ENCODE peak calls at places on chromosomes 13 and 19, in ten cellular contexts. P, Y, A, C, K, S, I, D, L and J are unnamed samples.

GRCh38 chr19:54725321-54725720 is 1.1 kb downstream of the KIR3DL3 start:
- DNase-seq in P (no peak), Y (no peak), A (no peak), C (no peak), K (no peak), S (no peak), I (no peak), D (no peak), L (no peak), J (no peak)

GRCh38 chr19:32421589-32422361 is 16.2 kb downstream of the DPY19L3 start:
- DNase-seq in P (no peak), Y (peak), A (no peak), C (no peak), K (no peak), S (no peak), I (no peak), D (no peak), L (no peak), J (no peak)

GRCh38 chr19:44585371-44586141 is 27.8 kb upstream of the IGSF23 start:
- DNase-seq in P (no peak), Y (peak), A (peak), C (no peak), K (no peak), S (no peak), I (no peak), D (no peak), L (no peak), J (peak)

GRCh38 chr19:36821758-36822157 is 16.4 kb downstream of the ZNF790 start:
- DNase-seq in P (no peak), Y (no peak), A (no peak), C (no peak), K (no peak), S (no peak), I (no peak), D (no peak), L (no peak), J (no peak)

GRCh38 chr19:17779281-17779930 is 15.5 kb upstream of the B3GNT3 start:
- DNase-seq in P (peak), Y (peak), A (peak), C (peak), K (no peak), S (no peak), I (peak), D (no peak), L (peak), J (no peak)

GRCh38 chr13:24284876-24285275 is 24.5 kb upstream of the C1QTNF9 start:
- DNase-seq in P (no peak), Y (no peak), A (peak), C (no peak), K (no peak), S (no peak), I (no peak), D (no peak), L (no peak), J (no peak)

GRCh38 chr13:113040597-113041292 is 64.8 kb upstream of the F7 start:
- DNase-seq in P (no peak), Y (no peak), A (no peak), C (no peak), K (no peak), S (no peak), I (no peak), D (no peak), L (peak), J (no peak)

GRCh38 chr13:110610955-110611595 is 4.3 kb upstream of the NAXD start:
- DNase-seq in P (no peak), Y (no peak), A (peak), C (no peak), K (no peak), S (no peak), I (no peak), D (no peak), L (no peak), J (peak)

GRCh38 chr19:676343-677105 is at the start of gene FSTL3:
- DNase-seq in P (no peak), Y (peak), A (peak), C (no peak), K (no peak), S (no peak), I (no peak), D (no peak), L (no peak), J (peak)

GRCh38 chr13:37443538-37443937 is 155.0 kb downstream of the POSTN start:
- DNase-seq in P (no peak), Y (peak), A (peak), C (no peak), K (no peak), S (no peak), I (no peak), D (no peak), L (no peak), J (peak)

GRCh38 chr19:39915848-39916215 is 18.6 kb downstream of the FCGBP start:
- DNase-seq in P (no peak), Y (no peak), A (no peak), C (no peak), K (no peak), S (no peak), I (no peak), D (no peak), L (no peak), J (no peak)

GRCh38 chr19:46574533-46574932 is 26.6 kb upstream of the CALM3 start:
- DNase-seq in P (peak), Y (no peak), A (peak), C (no peak), K (no peak), S (no peak), I (no peak), D (no peak), L (no peak), J (no peak)

GRCh38 chr13:95275322-95276118 is 25.7 kb downstream of the ABCC4 start:
- DNase-seq in P (no peak), Y (peak), A (peak), C (no peak), K (no peak), S (no peak), I (no peak), D (no peak), L (no peak), J (no peak)

GRCh38 chr19:43439183-43440063 is 24.7 kb downstream of the TEX101 start:
- DNase-seq in P (no peak), Y (peak), A (peak), C (peak), K (no peak), S (no peak), I (no peak), D (peak), L (no peak), J (peak)

GRCh38 chr13:19067767-19068166 is 113.9 kb downstream of the TUBA3C start:
- DNase-seq in P (no peak), Y (no peak), A (no peak), C (no peak), K (no peak), S (no peak), I (no peak), D (no peak), L (no peak), J (no peak)

GRCh38 chr19:5891938-5892771 is 11.4 kb downstream of the NDUFA11 start:
- DNase-seq in P (no peak), Y (peak), A (peak), C (no peak), K (no peak), S (no peak), I (peak), D (no peak), L (peak), J (no peak)

GRCh38 chr19:41886761-41887710 is 4.1 kb downstream of the ARHGEF1 start:
- DNase-seq in P (no peak), Y (no peak), A (no peak), C (no peak), K (no peak), S (no peak), I (no peak), D (peak), L (no peak), J (peak)

GRCh38 chr19:44615529-44616247 is 2.3 kb downstream of the IGSF23 start:
- DNase-seq in P (no peak), Y (no peak), A (no peak), C (no peak), K (no peak), S (no peak), I (no peak), D (no peak), L (no peak), J (no peak)

GRCh38 chr19:41527079-41527478 is 48.9 kb upstream of the CEACAM21 start:
- DNase-seq in P (no peak), Y (no peak), A (no peak), C (no peak), K (no peak), S (no peak), I (no peak), D (no peak), L (no peak), J (no peak)

GRCh38 chr13:43946281-43946680 is 66.6 kb downstream of the LACC1 start:
- DNase-seq in P (no peak), Y (no peak), A (peak), C (no peak), K (no peak), S (no peak), I (no peak), D (no peak), L (no peak), J (no peak)

GRCh38 chr19:49141352-49141751 is 13.8 kb downstream of the HRC start:
- DNase-seq in P (no peak), Y (no peak), A (no peak), C (no peak), K (no peak), S (no peak), I (no peak), D (no peak), L (no peak), J (no peak)

GRCh38 chr19:52138614-52139290 is 986 bp downstream of the ZNF616 start:
- DNase-seq in P (no peak), Y (peak), A (peak), C (peak), K (no peak), S (peak), I (peak), D (no peak), L (no peak), J (peak)

GRCh38 chr13:104357174-104357573 is 1291.0 kb upstream of the SLC10A2 start:
- DNase-seq in P (no peak), Y (peak), A (peak), C (no peak), K (no peak), S (no peak), I (no peak), D (no peak), L (no peak), J (no peak)

GRCh38 chr19:7673995-7674667 is 2.8 kb upstream of the MCEMP1 start:
- DNase-seq in P (peak), Y (peak), A (peak), C (peak), K (no peak), S (peak), I (peak), D (no peak), L (no peak), J (peak)

GRCh38 chr13:95191821-95192220 is 109.4 kb downstream of the ABCC4 start:
- DNase-seq in P (peak), Y (peak), A (peak), C (peak), K (peak), S (peak), I (peak), D (no peak), L (peak), J (peak)

GRCh38 chr13:110942248-110942981 is 27.5 kb upstream of the ANKRD10 start:
- DNase-seq in P (no peak), Y (no peak), A (peak), C (no peak), K (no peak), S (no peak), I (no peak), D (no peak), L (no peak), J (peak)

GRCh38 chr19:39128511-39129079 is 3.0 kb downstream of the PAK4 start:
- DNase-seq in P (no peak), Y (peak), A (no peak), C (no peak), K (no peak), S (no peak), I (no peak), D (no peak), L (no peak), J (no peak)

GRCh38 chr19:38274734-38275133 is 10.4 kb downstream of the SPINT2 start:
- DNase-seq in P (no peak), Y (no peak), A (no peak), C (peak), K (no peak), S (no peak), I (no peak), D (no peak), L (peak), J (no peak)